ENCODE peak calls at places on chromosomes 12 and 14, in eight cellular contexts. I is ascending aorta, X is NCI-H510A treated with DMSO at 0.1 percent for 48 hours, Y is hypothalamus, A is RPMI7951, O is germinal center, Q is SW480, W is posterior vena cava. P is an unnamed sample.

GRCh38 chr12:108573310-108573709 is 10.9 kb downstream of the ISCU start:
- DNase-seq in Q (no peak), X (no peak), A (no peak), Y (no peak), W (no peak), I (no peak), O (no peak), P (no peak)

GRCh38 chr14:62056789-62057188 is 294.6 kb downstream of the SNAPC1 start:
- DNase-seq in X (no peak), Y (no peak), Q (no peak), I (no peak), A (no peak), O (no peak), W (no peak), P (no peak)

GRCh38 chr14:71411280-71411595 is 504.0 kb downstream of the PCNX1 start:
- DNase-seq in W (no peak), I (no peak), A (no peak), X (no peak), Q (no peak), Y (no peak), O (no peak), P (no peak)

GRCh38 chr12:31589896-31590729 is 823 bp downstream of the DENND5B start:
- DNase-seq in X (peak; percentile 20), Y (peak; percentile 61), I (peak; percentile 91), A (peak; percentile 79), O (peak; percentile 47), Q (peak; percentile 92), W (peak; percentile 92), P (peak; percentile 32)

GRCh38 chr12:1360812-1361211 is 233.6 kb downstream of the FBXL14 start:
- DNase-seq in W (no peak), O (no peak), Q (no peak), A (no peak), X (no peak), I (no peak), Y (no peak), P (no peak)

GRCh38 chr14:66117600-66117999 is 368.6 kb upstream of the CCDC196 start:
- DNase-seq in I (no peak), W (no peak), A (peak; percentile 24), O (no peak), Y (no peak), Q (peak; percentile 8), X (no peak), P (no peak)

GRCh38 chr12:105100998-105101397 is 6.5 kb upstream of the WASHC4 start:
- DNase-seq in Y (no peak), X (no peak), W (no peak), A (peak; percentile 26), I (no peak), Q (no peak), O (no peak), P (no peak)

GRCh38 chr12:62400135-62400534 is 66.5 kb upstream of the MON2 start:
- DNase-seq in A (no peak), O (no peak), Y (no peak), Q (no peak), W (no peak), I (no peak), X (no peak), P (no peak)

GRCh38 chr12:10213168-10214130 is 772 bp downstream of the GABARAPL1 start:
- DNase-seq in I (peak; percentile 93), X (peak; percentile 71), W (peak; percentile 93), O (peak; percentile 38), Q (peak; percentile 85), A (peak; percentile 80), Y (peak; percentile 58), P (peak; percentile 70)

P was measured in tibial nerve.